ENCODE peak calls at places on chromosomes 16 and 17, in nine cellular contexts. K, R, Y, O, J, E, X, V and T are unnamed samples.

GRCh38 chr16:56262148-56262878 is 71.0 kb downstream of the GNAO1 start:
- DNase-seq in K (no peak), R (no peak), Y (no peak), O (no peak), J (no peak), E (no peak), X (no peak), V (no peak), T (no peak)

GRCh38 chr17:45857977-45858708 is 13.5 kb downstream of the SPPL2C start:
- DNase-seq in K (peak), R (no peak), Y (no peak), O (no peak), J (peak), E (peak), X (no peak), V (no peak), T (no peak)

GRCh38 chr16:81765111-81765919 is 13.8 kb upstream of the PLCG2 start:
- DNase-seq in K (no peak), R (no peak), Y (no peak), O (no peak), J (no peak), E (no peak), X (no peak), V (no peak), T (no peak)

GRCh38 chr17:29042679-29043538 is at the start of gene PIPOX:
- DNase-seq in K (peak), R (no peak), Y (no peak), O (no peak), J (no peak), E (peak), X (peak), V (no peak), T (peak)

GRCh38 chr16:82195917-82196494 is 26.0 kb upstream of the MPHOSPH6 start:
- DNase-seq in K (no peak), R (no peak), Y (no peak), O (no peak), J (peak), E (no peak), X (no peak), V (no peak), T (peak)

GRCh38 chr17:13593021-13593751 is 8.5 kb downstream of the HS3ST3A1 start:
- DNase-seq in K (no peak), R (no peak), Y (no peak), O (no peak), J (no peak), E (peak), X (no peak), V (no peak), T (no peak)

GRCh38 chr16:46658925-46659324 is 30.1 kb downstream of the VPS35 start:
- DNase-seq in K (peak), R (no peak), Y (no peak), O (no peak), J (no peak), E (no peak), X (no peak), V (no peak), T (no peak)

GRCh38 chr17:48718781-48719641 is 3.3 kb downstream of the PRAC1 start:
- DNase-seq in K (no peak), R (no peak), Y (no peak), O (no peak), J (peak), E (no peak), X (no peak), V (no peak), T (no peak)

GRCh38 chr17:43219746-43220380 is 8.2 kb downstream of the TMEM106A start:
- DNase-seq in K (no peak), R (no peak), Y (no peak), O (peak), J (no peak), E (no peak), X (no peak), V (peak), T (no peak)

DNA sequence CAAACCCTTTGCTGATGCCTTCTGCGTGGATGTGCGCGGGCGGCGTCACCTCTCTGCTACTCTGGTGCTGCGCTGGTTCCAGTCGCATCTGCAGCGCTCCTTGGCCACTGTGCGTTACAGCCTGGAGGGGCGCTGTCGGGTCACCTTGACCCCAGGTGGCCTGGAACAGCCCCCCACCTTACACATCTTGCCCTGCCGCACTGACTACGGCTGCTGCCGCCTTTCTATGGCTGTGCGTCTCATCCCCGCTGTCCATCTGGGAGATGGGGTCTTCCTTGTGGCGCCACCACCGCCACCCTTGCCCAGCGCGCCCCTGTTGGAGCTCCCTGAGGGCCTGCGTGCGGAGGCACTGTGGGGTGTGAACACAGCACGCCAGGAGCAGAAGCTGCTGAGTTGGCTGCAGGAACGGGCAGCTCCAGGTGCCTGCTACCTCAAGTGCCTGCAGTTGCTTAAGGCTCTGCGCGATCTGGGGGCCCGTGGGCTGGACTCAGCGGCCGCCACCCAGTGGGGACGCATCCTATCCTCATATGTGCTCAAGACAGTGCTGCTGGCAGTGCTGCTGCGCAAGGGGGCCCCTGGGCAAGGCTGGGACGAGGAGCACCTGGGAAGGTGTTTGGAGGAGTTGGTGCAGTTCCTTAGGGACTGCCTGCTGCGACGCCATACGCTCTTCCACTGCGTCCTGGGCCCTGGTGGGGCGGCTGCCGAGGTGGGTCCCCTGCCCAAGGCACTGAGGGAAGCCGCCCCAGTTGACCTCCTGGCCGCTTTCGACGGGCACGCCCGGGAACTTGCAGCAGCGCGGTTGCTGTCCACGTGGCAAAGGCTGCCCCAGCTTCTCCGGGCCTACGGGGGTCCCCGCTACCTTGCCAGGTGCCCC is 1.6 kb downstream of the ITPRIPL2 start:
- DNase-seq in K (no peak), R (no peak), Y (peak), O (no peak), J (no peak), E (no peak), X (no peak), V (no peak), T (peak)
- TF ChIP-seq CTCF in K (peak), R (no peak), Y (peak), O (no peak), J (peak), E (peak), X (no peak), V (peak), T (peak)

DNA sequence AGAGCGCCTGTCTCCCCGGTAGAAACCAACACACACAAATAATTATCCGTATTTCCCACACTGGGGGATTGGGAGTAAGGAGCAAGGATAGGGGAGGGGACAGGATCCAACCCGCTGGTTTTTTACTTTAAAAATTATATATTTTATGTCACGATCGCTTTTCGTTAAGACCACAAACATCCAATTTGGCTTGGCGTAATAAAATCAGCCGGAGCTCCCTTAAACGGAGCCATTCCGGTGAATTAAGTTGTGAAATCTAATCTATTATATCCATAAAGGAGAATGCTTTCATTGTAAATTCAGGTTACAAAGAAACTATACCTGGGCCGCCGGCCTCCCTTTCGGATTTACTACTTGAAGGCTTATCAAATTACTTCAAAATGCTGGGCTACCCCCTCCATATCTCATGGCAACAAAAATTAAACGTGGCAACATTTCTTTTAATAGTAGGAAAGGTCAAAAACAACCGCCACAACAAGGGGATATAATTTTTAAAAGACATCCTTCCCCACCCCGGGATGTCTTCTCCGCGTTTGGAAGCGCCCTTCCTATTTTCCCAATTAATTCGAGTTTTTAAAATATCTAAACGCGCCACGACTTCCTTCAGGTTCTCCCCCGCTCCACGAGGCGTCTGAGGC is 47.1 kb upstream of the SLC38A10 start:
- DNase-seq in K (peak), R (no peak), Y (no peak), O (no peak), J (no peak), E (peak), X (no peak), V (no peak), T (peak)
- H3K4me3 ChIP-seq in K (peak), R (peak), Y (peak), O (peak), J (peak), E (peak), X (peak), V (peak), T (peak)

GRCh38 chr17:77585142-77585860 is 373.2 kb upstream of the TNRC6C start:
- DNase-seq in K (no peak), R (no peak), Y (no peak), O (peak), J (no peak), E (peak), X (no peak), V (no peak), T (no peak)
- TF ChIP-seq CTCF in K (no peak), R (no peak), Y (no peak), O (no peak), J (no peak), E (no peak), X (no peak), V (no peak), T (no peak)

GRCh38 chr16:87634411-87634810 is 32.1 kb downstream of the JPH3 start:
- DNase-seq in K (no peak), R (no peak), Y (no peak), O (no peak), J (no peak), E (no peak), X (no peak), V (no peak), T (no peak)

GRCh38 chr16:87636050-87636684 is 33.9 kb downstream of the JPH3 start:
- DNase-seq in K (peak), R (peak), Y (peak), O (peak), J (peak), E (peak), X (peak), V (peak), T (peak)

GRCh38 chr16:87637357-87637756 is 35.0 kb downstream of the JPH3 start:
- DNase-seq in K (no peak), R (no peak), Y (no peak), O (no peak), J (no peak), E (no peak), X (no peak), V (no peak), T (no peak)

GRCh38 chr16:87636741-87637140 is 34.4 kb downstream of the JPH3 start:
- DNase-seq in K (no peak), R (no peak), Y (no peak), O (no peak), J (no peak), E (no peak), X (no peak), V (no peak), T (no peak)

DNA sequence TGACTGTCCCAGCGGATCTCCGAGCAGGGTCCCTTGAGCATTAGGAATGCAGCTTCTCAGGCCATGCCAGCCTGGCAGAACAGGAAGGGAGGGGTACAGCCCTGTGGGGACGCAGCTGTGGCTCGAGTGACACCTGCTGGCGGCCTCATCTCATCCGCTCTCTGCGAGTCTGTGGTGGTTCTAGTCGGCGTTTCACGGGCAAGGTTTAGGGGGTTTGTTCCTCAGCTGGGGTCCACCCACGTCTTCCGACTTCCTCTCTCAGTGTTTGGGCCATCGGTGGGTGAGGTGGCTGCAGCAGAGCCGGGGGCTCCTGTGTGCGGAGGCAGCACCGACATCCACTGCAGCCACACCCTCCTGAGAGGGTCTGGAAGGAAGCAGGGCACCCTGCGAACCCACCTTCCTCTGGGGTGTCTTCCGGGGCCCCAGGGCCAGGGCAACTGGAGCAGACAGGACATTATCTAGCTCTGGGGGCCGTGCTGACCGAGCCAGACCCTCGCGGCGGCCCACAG is 33.3 kb downstream of the JPH3 start:
- DNase-seq in K (peak), R (no peak), Y (peak), O (peak), J (peak), E (peak), X (peak), V (peak), T (peak)
- H3K4me3 ChIP-seq in K (no peak), R (peak), Y (peak), O (no peak), J (peak), E (no peak), X (peak), V (no peak), T (no peak)

GRCh38 chr17:39231587-39232551 is 6.1 kb upstream of the STAC2 start:
- DNase-seq in K (no peak), R (no peak), Y (peak), O (no peak), J (peak), E (no peak), X (no peak), V (no peak), T (peak)
- TF ChIP-seq CTCF in K (peak), R (peak), Y (peak), O (no peak), J (peak), E (peak), X (peak), V (peak), T (peak)

GRCh38 chr17:76536511-76537287 is 810 bp downstream of the CYGB start:
- DNase-seq in K (no peak), R (no peak), Y (no peak), O (no peak), J (no peak), E (no peak), X (no peak), V (no peak), T (no peak)
- H3K4me3 ChIP-seq in K (no peak), R (peak), Y (peak), O (no peak), J (no peak), E (peak), X (peak), V (peak), T (peak)

DNA sequence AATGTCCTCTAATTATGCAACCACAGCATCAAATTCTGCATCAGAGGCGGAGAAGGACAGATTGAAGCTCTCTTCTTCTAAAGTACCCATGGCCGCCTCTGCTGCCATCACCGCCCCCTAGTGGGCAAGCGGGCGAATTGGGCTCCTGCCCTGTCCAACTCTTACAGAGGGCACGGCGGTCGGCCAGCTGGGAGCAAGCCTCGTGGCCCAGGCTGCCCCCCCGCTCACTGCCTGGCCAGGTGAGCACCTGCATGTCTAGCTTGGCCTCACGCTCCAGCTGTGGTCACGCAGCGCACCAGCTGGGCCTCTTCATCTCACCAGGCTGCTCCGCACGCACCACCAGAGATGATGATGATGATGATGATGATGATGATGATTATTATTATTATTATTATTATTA is 146.1 kb upstream of the TOM1L1 start:
- DNase-seq in K (no peak), R (no peak), Y (no peak), O (no peak), J (no peak), E (no peak), X (no peak), V (no peak), T (no peak)
- TF ChIP-seq CTCF in K (no peak), R (no peak), Y (no peak), O (no peak), J (no peak), E (no peak), X (no peak), V (no peak), T (no peak)